ENCODE peak calls at places on chromosomes 3 and 15, in four cellular contexts. O is neural progenitor cell, L is ascending aorta, U is dorsolateral prefrontal cortex. T is an unnamed sample.

GRCh38 chr3:61667417-61668213 is 106.2 kb downstream of the PTPRG start:
- DNase-seq in O (no peak), L (no peak), U (no peak), T (no peak)

GRCh38 chr3:171099911-171100310 is 73.4 kb upstream of the SLC2A2 start:
- DNase-seq in O (no peak), L (no peak), U (no peak), T (no peak)

GRCh38 chr15:97482521-97482920 is 478.0 kb upstream of the ARRDC4 start:
- DNase-seq in O (peak; percentile 40), L (no peak), U (no peak), T (no peak)

GRCh38 chr3:64859625-64860590 is 172.1 kb upstream of the ADAMTS9 start:
- DNase-seq in O (no peak), L (no peak), U (no peak), T (no peak)

GRCh38 chr15:52732551-52732950 is 53.4 kb upstream of the ATOSA start:
- DNase-seq in O (no peak), L (no peak), U (no peak), T (no peak)

GRCh38 chr3:154888386-154888785 is 191.7 kb upstream of the MME start:
- DNase-seq in O (no peak), L (no peak), U (no peak), T (no peak)

GRCh38 chr3:12932347-12932746 is 91.0 kb upstream of the RPL32 start:
- DNase-seq in O (no peak), L (no peak), U (peak; percentile 48), T (no peak)

GRCh38 chr3:43162573-43163084 is 56.8 kb upstream of the POMGNT2 start:
- DNase-seq in O (no peak), L (no peak), U (no peak), T (no peak)

GRCh38 chr3:194121881-194122280 is 14.1 kb upstream of the HES1 start:
- DNase-seq in O (no peak), L (no peak), U (no peak), T (no peak)

GRCh38 chr15:45585069-45585468 is 2.1 kb upstream of the BLOC1S6 start:
- DNase-seq in O (no peak), L (no peak), U (no peak), T (no peak)

GRCh38 chr3:9040996-9041395 is 77.7 kb upstream of the RAD18 start:
- DNase-seq in O (no peak), L (no peak), U (no peak), T (no peak)

GRCh38 chr3:52236424-52236886 is 2.5 kb downstream of the TWF2 start:
- DNase-seq in O (no peak), L (no peak), U (no peak), T (no peak)

GRCh38 chr3:54641226-54642014 is 286.4 kb downstream of the LRTM1 start:
- DNase-seq in O (peak; percentile 65), L (no peak), U (no peak), T (no peak)

GRCh38 chr3:123157209-123157597 is 44.5 kb upstream of the SEC22A start:
- DNase-seq in O (no peak), L (no peak), U (no peak), T (no peak)

GRCh38 chr15:99504823-99505551 is 60.8 kb upstream of the MEF2A start:
- DNase-seq in O (no peak), L (no peak), U (no peak), T (no peak)

GRCh38 chr3:53347261-53348064 is at the start of gene DCP1A:
- DNase-seq in O (peak; percentile 98), L (peak; percentile 98), U (peak; percentile 89), T (peak; percentile 98)

GRCh38 chr3:9809615-9810356 is at the start of gene TTLL3:
- DNase-seq in O (peak; percentile 87), L (peak; percentile 90), U (peak; percentile 53), T (peak; percentile 42)

GRCh38 chr15:68176601-68177000 is 28.5 kb downstream of the CALML4 start:
- DNase-seq in O (no peak), L (no peak), U (no peak), T (no peak)

GRCh38 chr3:71583569-71584215 is at the start of gene FOXP1:
- DNase-seq in O (peak; percentile 87), L (peak; percentile 89), U (peak; percentile 61), T (peak; percentile 57)

GRCh38 chr3:155382396-155383042 is 89.0 kb upstream of the STRIT1 start:
- DNase-seq in O (peak; percentile 91), L (no peak), U (peak; percentile 53), T (peak; percentile 66)

GRCh38 chr3:112647122-112647521 is 6.2 kb upstream of the CCDC80 start:
- DNase-seq in O (peak; percentile 52), L (no peak), U (no peak), T (no peak)

GRCh38 chr3:157856078-157856939 is 249.9 kb downstream of the SHOX2 start:
- DNase-seq in O (no peak), L (no peak), U (no peak), T (no peak)

GRCh38 chr15:66864871-66865281 is 162.8 kb downstream of the SMAD6 start:
- DNase-seq in O (no peak), L (no peak), U (no peak), T (no peak)

GRCh38 chr3:10910367-10910766 is 82.2 kb upstream of the SLC6A1 start:
- DNase-seq in O (no peak), L (no peak), U (no peak), T (no peak)

GRCh38 chr3:138093721-138094120 is 21.7 kb downstream of the DZIP1L start:
- DNase-seq in O (no peak), L (no peak), U (no peak), T (no peak)

GRCh38 chr3:138092023-138092422 is 23.4 kb downstream of the DZIP1L start:
- DNase-seq in O (no peak), L (no peak), U (no peak), T (no peak)

GRCh38 chr3:138099417-138099816 is 16.0 kb downstream of the DZIP1L start:
- DNase-seq in O (no peak), L (no peak), U (no peak), T (no peak)

GRCh38 chr3:138097192-138097829 is 18.1 kb downstream of the DZIP1L start:
- DNase-seq in O (peak; percentile 15), L (no peak), U (no peak), T (no peak)
- TF ChIP-seq CTCF in O (peak; percentile 60), L (no peak), U (no peak), T (peak; percentile 33)

GRCh38 chr3:48433472-48434118 is 3.7 kb upstream of the PLXNB1 start:
- DNase-seq in O (peak; percentile 69), L (no peak), U (no peak), T (no peak)

GRCh38 chr3:48430359-48431101 is 644 bp upstream of the PLXNB1 start:
- DNase-seq in O (no peak), L (peak; percentile 72), U (no peak), T (no peak)

GRCh38 chr3:48431224-48432029 is 1.5 kb upstream of the PLXNB1 start:
- DNase-seq in O (no peak), L (no peak), U (no peak), T (no peak)

GRCh38 chr3:48434591-48435222 is 4.8 kb upstream of the PLXNB1 start:
- DNase-seq in O (no peak), L (peak; percentile 62), U (no peak), T (no peak)

GRCh38 chr3:48432411-48433371 is 2.8 kb upstream of the PLXNB1 start:
- DNase-seq in O (peak; percentile 76), L (no peak), U (no peak), T (no peak)
- TF ChIP-seq CTCF in O (peak; percentile 35), L (no peak), U (peak; percentile 36), T (no peak)

DNA sequence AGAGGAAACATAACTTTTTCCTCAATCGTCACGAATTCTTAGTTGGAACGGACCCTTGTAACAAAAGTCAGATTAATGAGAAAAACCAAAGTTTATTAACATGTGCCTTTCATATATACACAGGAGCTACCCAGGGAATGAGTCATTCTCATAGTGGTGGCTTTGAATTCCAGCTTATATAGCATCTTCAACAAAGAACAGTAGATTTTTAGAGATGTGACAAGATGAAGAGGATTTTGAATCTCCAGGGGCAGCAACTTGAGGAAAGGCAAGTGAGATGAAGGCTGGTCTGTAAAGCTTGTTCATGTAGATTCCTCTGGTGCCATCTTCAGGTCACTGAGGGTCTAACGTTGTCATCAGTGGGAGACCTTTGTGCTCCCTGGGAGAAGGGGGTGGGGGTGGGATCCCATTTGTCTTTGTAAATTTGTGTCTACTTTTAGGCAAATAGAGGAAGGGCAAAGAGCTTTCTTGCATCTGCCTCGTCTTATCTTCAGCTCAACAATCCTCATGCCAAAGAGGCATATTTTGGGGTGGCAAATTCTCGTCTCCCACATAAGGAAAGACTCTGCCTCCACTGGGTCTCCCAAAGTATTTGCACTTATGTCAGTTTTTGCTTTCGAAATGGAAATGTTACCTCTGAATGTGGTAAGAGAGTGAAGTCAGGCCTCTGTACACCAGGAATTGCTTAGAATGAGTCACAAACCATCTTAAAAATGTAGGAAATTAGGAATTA is 29.5 kb downstream of the CLEC3B start:
- DNase-seq in O (peak; percentile 69), L (no peak), U (no peak), T (no peak)
- TF ChIP-seq CTCF in O (peak; percentile 56), L (no peak), U (no peak), T (no peak)

DNA sequence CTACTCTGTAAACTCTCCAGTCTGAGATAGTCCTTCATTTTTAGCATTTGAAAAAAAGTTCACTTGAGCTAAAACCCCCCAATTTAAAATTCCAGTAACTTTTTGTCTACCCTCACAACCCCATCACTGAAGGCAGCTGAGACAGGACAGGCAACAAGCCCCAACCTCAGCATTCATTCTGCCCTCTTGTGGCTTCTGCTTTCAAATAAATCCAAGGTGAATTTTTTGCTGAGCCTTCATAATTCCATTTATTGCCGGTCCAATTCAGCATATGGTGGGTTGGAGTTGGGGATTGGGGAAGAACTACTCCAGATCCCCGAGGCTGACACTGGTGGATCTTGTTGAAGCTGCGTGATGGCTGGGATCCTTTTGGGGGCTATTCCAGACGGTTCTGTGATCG is 88.4 kb upstream of the THRB start:
- DNase-seq in O (peak; percentile 7), L (no peak), U (no peak), T (no peak)
- TF ChIP-seq CTCF in O (peak; percentile 44), L (no peak), U (peak; percentile 39), T (no peak)

GRCh38 chr3:45931476-45931875 is 11.8 kb upstream of the CXCR6 start:
- DNase-seq in O (no peak), L (no peak), U (no peak), T (no peak)

GRCh38 chr3:45927881-45928280 is 15.4 kb upstream of the CXCR6 start:
- DNase-seq in O (no peak), L (no peak), U (no peak), T (no peak)

GRCh38 chr3:45932112-45932511 is 11.2 kb upstream of the CXCR6 start:
- DNase-seq in O (no peak), L (no peak), U (no peak), T (no peak)

GRCh38 chr3:45933586-45933985 is 9.7 kb upstream of the CXCR6 start:
- DNase-seq in O (no peak), L (no peak), U (no peak), T (no peak)

GRCh38 chr3:45929042-45929679 is 14.1 kb upstream of the CXCR6 start:
- DNase-seq in O (peak; percentile 57), L (no peak), U (no peak), T (no peak)
- TF ChIP-seq CTCF in O (peak; percentile 68), L (peak; percentile 31), U (peak; percentile 71), T (peak; percentile 57)

GRCh38 chr15:62880278-62880677 is 162.3 kb upstream of the TPM1 start:
- DNase-seq in O (no peak), L (no peak), U (no peak), T (no peak)
- TF ChIP-seq CTCF in O (no peak), L (no peak), U (no peak), T (no peak)

GRCh38 chr3:29240887-29241286 is 40.0 kb upstream of the RBMS3 start:
- DNase-seq in O (no peak), L (no peak), U (no peak), T (no peak)
- TF ChIP-seq CTCF in O (no peak), L (no peak), U (no peak), T (no peak)

T was measured in mesothelial cell of epicardium.